ENCODE peak calls at places on chromosome 4, in five cellular contexts. One of them, this sample, is unnamed.

GRCh38 chr4:165383757-165384156 is 4.9 kb downstream of the CPE start:
- DNase-seq in IMR-90: no peak
- DNase-seq in mesenchymal stem cell: peak; percentile 46
- DNase-seq in H9: no peak
- DNase-seq in mesendoderm: peak; percentile 88
- DNase-seq in this sample: no peak

GRCh38 chr4:3791910-3792542 is 25.8 kb downstream of the ADRA2C start:
- DNase-seq in IMR-90: peak; percentile 8
- DNase-seq in mesenchymal stem cell: no peak
- DNase-seq in H9: peak; percentile 89
- DNase-seq in mesendoderm: peak; percentile 81
- DNase-seq in this sample: peak; percentile 73

GRCh38 chr4:94571301-94571700 is 119.6 kb downstream of the PDLIM5 start:
- DNase-seq in IMR-90: no peak
- DNase-seq in mesenchymal stem cell: no peak
- DNase-seq in H9: no peak
- DNase-seq in mesendoderm: peak; percentile 50
- DNase-seq in this sample: no peak

GRCh38 chr4:25178838-25179261 is 18.6 kb upstream of the SEPSECS start:
- DNase-seq in IMR-90: no peak
- DNase-seq in mesenchymal stem cell: no peak
- DNase-seq in H9: no peak
- DNase-seq in mesendoderm: no peak
- DNase-seq in this sample: no peak

GRCh38 chr4:76059750-76060149 is 14.8 kb upstream of the ART3 start:
- DNase-seq in IMR-90: peak; percentile 27
- DNase-seq in mesenchymal stem cell: peak; percentile 24
- DNase-seq in H9: no peak
- DNase-seq in mesendoderm: no peak
- DNase-seq in this sample: no peak

GRCh38 chr4:137952116-137952515 is 290.0 kb downstream of the SLC7A11 start:
- DNase-seq in IMR-90: no peak
- DNase-seq in mesenchymal stem cell: no peak
- DNase-seq in H9: no peak
- DNase-seq in mesendoderm: no peak
- DNase-seq in this sample: no peak

GRCh38 chr4:151228196-151229119 is 48.5 kb upstream of the PRSS48 start:
- DNase-seq in IMR-90: peak; percentile 28
- DNase-seq in mesenchymal stem cell: no peak
- DNase-seq in H9: no peak
- DNase-seq in mesendoderm: no peak
- DNase-seq in this sample: no peak

GRCh38 chr4:122898370-122899150 is 23.8 kb downstream of the NUDT6 start:
- DNase-seq in IMR-90: peak; percentile 92
- DNase-seq in mesenchymal stem cell: peak; percentile 77
- DNase-seq in H9: no peak
- DNase-seq in mesendoderm: no peak
- DNase-seq in this sample: no peak

DNA sequence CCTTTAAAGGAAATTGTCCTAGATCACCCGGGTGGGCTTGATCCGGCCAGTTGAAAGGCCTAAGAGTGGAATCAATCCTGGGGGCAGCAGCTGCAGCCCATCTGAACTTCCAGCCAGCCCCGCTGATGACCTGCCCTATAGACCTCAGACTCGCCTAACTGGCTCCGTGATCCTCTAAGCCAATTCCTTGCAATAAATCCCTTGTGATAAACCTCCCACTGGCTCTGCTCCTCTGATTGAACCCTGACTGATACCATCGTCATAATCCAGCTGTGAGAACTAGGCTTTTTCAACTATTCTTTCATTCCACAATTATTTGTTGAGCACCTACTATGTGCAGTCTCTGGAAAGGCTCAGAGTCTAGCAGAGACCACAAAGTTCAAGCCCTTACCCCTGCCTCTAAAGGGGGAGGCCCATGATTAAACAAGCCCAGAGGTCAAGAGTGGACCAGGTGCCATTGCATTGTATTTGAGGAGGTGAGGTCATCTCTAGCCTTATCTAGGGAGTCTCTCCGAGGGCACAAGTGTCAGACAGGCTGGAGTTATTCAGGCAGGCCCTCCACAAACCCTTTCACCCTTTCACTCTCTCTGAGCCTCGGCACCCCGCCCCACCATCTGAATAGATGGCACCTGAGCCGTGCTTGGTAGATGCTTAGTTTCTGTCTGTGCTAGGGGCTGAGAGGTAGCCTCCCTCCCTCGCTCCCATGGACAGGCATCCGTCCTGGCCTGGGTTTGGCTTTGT is 20.5 kb upstream of the GPR78 start:
- DNase-seq in IMR-90: no peak
- DNase-seq in mesenchymal stem cell: no peak
- DNase-seq in H9: no peak
- DNase-seq in mesendoderm: peak; percentile 89
- DNase-seq in this sample: no peak
- H3K79me1 ChIP-seq in IMR-90: no peaks in the 10 kb centered on the region
- H3K79me1 ChIP-seq in mesenchymal stem cell: no peaks in the 10 kb centered on the region
- H3K79me1 ChIP-seq in H9: no peaks in the 10 kb centered on the region
- H3K79me1 ChIP-seq in mesendoderm: no peaks in the 10 kb centered on the region
- H3K79me1 ChIP-seq in this sample: no peaks in the 10 kb centered on the region

GRCh38 chr4:181478675-181479074 is 764.5 kb upstream of the TENM3 start:
- DNase-seq in IMR-90: no peak
- DNase-seq in mesenchymal stem cell: no peak
- DNase-seq in H9: no peak
- DNase-seq in mesendoderm: no peak
- DNase-seq in this sample: no peak

GRCh38 chr4:181479145-181479544 is 764.1 kb upstream of the TENM3 start:
- DNase-seq in IMR-90: no peak
- DNase-seq in mesenchymal stem cell: no peak
- DNase-seq in H9: no peak
- DNase-seq in mesendoderm: peak; percentile 19
- DNase-seq in this sample: no peak

GRCh38 chr4:181475781-181476180 is 767.4 kb upstream of the TENM3 start:
- DNase-seq in IMR-90: no peak
- DNase-seq in mesenchymal stem cell: no peak
- DNase-seq in H9: no peak
- DNase-seq in mesendoderm: peak; percentile 30
- DNase-seq in this sample: no peak
- H4K8ac ChIP-seq in IMR-90: no peak overlapping the region
- H4K8ac ChIP-seq in mesenchymal stem cell: no peak overlapping the region
- H4K8ac ChIP-seq in H9: no peak overlapping the region
- H4K8ac ChIP-seq in mesendoderm: no peak overlapping the region
- H4K8ac ChIP-seq in this sample: no peak overlapping the region

GRCh38 chr4:113825272-113825671 is 63.7 kb upstream of the CAMK2D start:
- DNase-seq in IMR-90: no peak
- DNase-seq in mesenchymal stem cell: no peak
- DNase-seq in H9: no peak
- DNase-seq in mesendoderm: no peak
- DNase-seq in this sample: no peak
- H3K4me2 ChIP-seq in IMR-90: no peak overlapping the region
- H3K4me2 ChIP-seq in mesenchymal stem cell: no peak overlapping the region
- H3K4me2 ChIP-seq in H9: no peak overlapping the region
- H3K4me2 ChIP-seq in mesendoderm: no peak overlapping the region
- H3K4me2 ChIP-seq in this sample: no peak overlapping the region

DNA sequence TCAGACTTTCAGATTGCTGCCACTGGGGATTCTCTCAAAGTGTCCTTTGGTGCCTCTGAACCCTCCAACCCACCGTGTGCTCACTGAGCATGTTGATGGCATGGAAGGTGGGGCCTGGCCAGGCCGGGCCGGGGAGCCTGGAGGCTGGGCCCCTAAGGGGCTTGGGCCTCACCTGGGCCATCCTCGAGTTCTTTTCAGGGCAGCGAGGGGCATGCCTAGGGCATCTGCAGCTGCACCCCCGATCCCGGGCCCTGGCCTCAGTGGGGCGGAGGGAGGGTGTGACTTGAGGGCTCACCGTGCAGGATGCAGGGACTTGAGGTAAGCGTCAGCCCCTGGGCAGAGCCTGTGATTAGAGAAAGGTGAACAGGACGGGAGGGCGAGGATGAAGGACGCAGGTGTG is 1.6 kb upstream of the SH3TC1 start:
- DNase-seq in IMR-90: no peak
- DNase-seq in mesenchymal stem cell: no peak
- DNase-seq in H9: no peak
- DNase-seq in mesendoderm: no peak
- DNase-seq in this sample: no peak
- H3K79me1 ChIP-seq in IMR-90: no peaks in the 10 kb centered on the region
- H3K79me1 ChIP-seq in mesenchymal stem cell: peaks cover 14% of the 10 kb centered on the region
- H3K79me1 ChIP-seq in H9: no peaks in the 10 kb centered on the region
- H3K79me1 ChIP-seq in mesendoderm: no peaks in the 10 kb centered on the region
- H3K79me1 ChIP-seq in this sample: peaks cover 1% of the 10 kb centered on the region

GRCh38 chr4:159401791-159402380 is 299.0 kb downstream of the RAPGEF2 start:
- DNase-seq in IMR-90: peak; percentile 98
- DNase-seq in mesenchymal stem cell: peak; percentile 96
- DNase-seq in H9: no peak
- DNase-seq in mesendoderm: peak; percentile 64
- DNase-seq in this sample: no peak
- H4K8ac ChIP-seq in IMR-90: peak overlapping the region; percentile 83
- H4K8ac ChIP-seq in mesenchymal stem cell: peak overlapping the region; percentile 47
- H4K8ac ChIP-seq in H9: no peak overlapping the region
- H4K8ac ChIP-seq in mesendoderm: no peak overlapping the region
- H4K8ac ChIP-seq in this sample: no peak overlapping the region

GRCh38 chr4:1307951-1308735 is 18.5 kb downstream of the MAEA start:
- DNase-seq in IMR-90: no peak
- DNase-seq in mesenchymal stem cell: no peak
- DNase-seq in H9: peak; percentile 25
- DNase-seq in mesendoderm: no peak
- DNase-seq in this sample: no peak

GRCh38 chr4:1305781-1306455 is 16.2 kb downstream of the MAEA start:
- DNase-seq in IMR-90: no peak
- DNase-seq in mesenchymal stem cell: no peak
- DNase-seq in H9: no peak
- DNase-seq in mesendoderm: no peak
- DNase-seq in this sample: no peak

GRCh38 chr4:1310031-1310795 is 20.5 kb downstream of the MAEA start:
- DNase-seq in IMR-90: peak; percentile 16
- DNase-seq in mesenchymal stem cell: no peak
- DNase-seq in H9: no peak
- DNase-seq in mesendoderm: no peak
- DNase-seq in this sample: no peak

GRCh38 chr4:1310796-1311715 is 21.4 kb downstream of the MAEA start:
- DNase-seq in IMR-90: no peak
- DNase-seq in mesenchymal stem cell: no peak
- DNase-seq in H9: no peak
- DNase-seq in mesendoderm: no peak
- DNase-seq in this sample: no peak

GRCh38 chr4:1309261-1310010 is 19.7 kb downstream of the MAEA start:
- DNase-seq in IMR-90: peak; percentile 94
- DNase-seq in mesenchymal stem cell: peak; percentile 96
- DNase-seq in H9: peak; percentile 99
- DNase-seq in mesendoderm: peak; percentile 99
- DNase-seq in this sample: peak; percentile 90
- H3K4me2 ChIP-seq in IMR-90: peak overlapping the region; percentile 76
- H3K4me2 ChIP-seq in mesenchymal stem cell: peak overlapping the region; percentile 72
- H3K4me2 ChIP-seq in H9: peak overlapping the region; percentile 32
- H3K4me2 ChIP-seq in mesendoderm: peak overlapping the region; percentile 49
- H3K4me2 ChIP-seq in this sample: peak overlapping the region; percentile 59

DNA sequence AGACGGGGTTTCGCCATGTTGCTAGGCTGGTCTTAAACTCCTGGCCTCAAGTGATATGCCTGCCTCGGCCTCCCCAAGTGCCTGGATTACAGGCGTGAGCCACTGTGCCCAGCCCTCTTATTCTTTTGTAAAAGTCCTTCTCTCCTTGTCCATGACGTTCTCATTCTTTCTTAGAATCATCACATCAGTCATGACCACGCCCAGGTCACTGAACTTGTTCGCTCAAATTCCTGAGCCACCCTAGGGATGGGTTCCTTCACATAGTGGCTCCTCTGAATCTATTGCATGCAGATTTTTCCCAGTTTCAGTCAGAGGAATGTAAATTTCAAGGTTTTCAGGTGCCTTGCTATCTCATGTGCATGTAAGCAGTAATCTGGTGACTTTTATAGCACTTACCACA is 15.7 kb downstream of the JADE1 start:
- DNase-seq in IMR-90: no peak
- DNase-seq in mesenchymal stem cell: no peak
- DNase-seq in H9: no peak
- DNase-seq in mesendoderm: peak; percentile 74
- DNase-seq in this sample: no peak
- H3K79me1 ChIP-seq in IMR-90: peaks cover 32% of the 10 kb centered on the region
- H3K79me1 ChIP-seq in mesenchymal stem cell: no peaks in the 10 kb centered on the region
- H3K79me1 ChIP-seq in H9: no peaks in the 10 kb centered on the region
- H3K79me1 ChIP-seq in mesendoderm: peaks cover 4% of the 10 kb centered on the region
- H3K79me1 ChIP-seq in this sample: no peaks in the 10 kb centered on the region

GRCh38 chr4:8242782-8243556 is 26.6 kb upstream of the HTRA3 start:
- DNase-seq in IMR-90: no peak
- DNase-seq in mesenchymal stem cell: no peak
- DNase-seq in H9: no peak
- DNase-seq in mesendoderm: peak; percentile 80
- DNase-seq in this sample: no peak
- H4K8ac ChIP-seq in IMR-90: peak overlapping the region; percentile 6
- H4K8ac ChIP-seq in mesenchymal stem cell: peak overlapping the region; percentile 92
- H4K8ac ChIP-seq in H9: no peak overlapping the region
- H4K8ac ChIP-seq in mesendoderm: no peak overlapping the region
- H4K8ac ChIP-seq in this sample: no peak overlapping the region

GRCh38 chr4:15738877-15739276 is 36.0 kb downstream of the BST1 start:
- DNase-seq in IMR-90: peak; percentile 21
- DNase-seq in mesenchymal stem cell: no peak
- DNase-seq in H9: no peak
- DNase-seq in mesendoderm: no peak
- DNase-seq in this sample: no peak
- H3K4me2 ChIP-seq in IMR-90: no peak overlapping the region
- H3K4me2 ChIP-seq in mesenchymal stem cell: no peak overlapping the region
- H3K4me2 ChIP-seq in H9: no peak overlapping the region
- H3K4me2 ChIP-seq in mesendoderm: no peak overlapping the region
- H3K4me2 ChIP-seq in this sample: no peak overlapping the region

This sample was measured in neuronal stem cell.